ENCODE peak calls at places on chromosomes 13 and 19, in four cellular contexts. Z is H9, Q is left ventricle myocardium superior, A is AML-193. R is an unnamed sample.

GRCh38 chr13:24159921-24160324 is 597 bp upstream of the SPATA13 start:
- DNase-seq in Q (no peak), Z (peak; percentile 48), A (no peak), R (no peak)

GRCh38 chr19:8307965-8308866 is at the start of gene CD320:
- DNase-seq in A (peak; percentile 75), Q (peak; percentile 96), Z (peak; percentile 87), R (peak; percentile 70)

GRCh38 chr19:33590224-33590623 is 31.5 kb upstream of the CHST8 start:
- DNase-seq in A (no peak), Q (no peak), Z (no peak), R (no peak)

GRCh38 chr19:17379221-17379631 is 2.1 kb upstream of the PLVAP start:
- DNase-seq in Q (no peak), Z (peak; percentile 44), A (no peak), R (no peak)

GRCh38 chr19:389246-389934 is 19.6 kb downstream of the C2CD4C start:
- DNase-seq in Z (no peak), Q (no peak), A (no peak), R (no peak)

GRCh38 chr19:51560339-51560738 is 10.7 kb upstream of the ZNF175 start:
- DNase-seq in A (no peak), Q (no peak), Z (no peak), R (no peak)

GRCh38 chr19:18743281-18743825 is 47.8 kb downstream of the COMP start:
- DNase-seq in Q (peak; percentile 87), Z (peak; percentile 29), A (no peak), R (no peak)

GRCh38 chr19:36215276-36216171 is 618 bp downstream of the ZNF146 start:
- DNase-seq in A (peak; percentile 43), Z (no peak), Q (no peak), R (no peak)

GRCh38 chr13:114043421-114044053 is 69.7 kb upstream of the C13orf46 start:
- DNase-seq in A (no peak), Z (peak; percentile 86), Q (peak; percentile 81), R (peak; percentile 79)

GRCh38 chr13:40981949-40982348 is 37.2 kb downstream of the ELF1 start:
- DNase-seq in A (no peak), Q (no peak), Z (no peak), R (no peak)

GRCh38 chr19:46571495-46571894 is 29.6 kb upstream of the CALM3 start:
- DNase-seq in Z (peak; percentile 85), Q (no peak), A (no peak), R (no peak)

GRCh38 chr13:111232191-111232590 is 88.3 kb upstream of the TEX29 start:
- DNase-seq in Q (no peak), Z (no peak), A (no peak), R (no peak)

GRCh38 chr19:38202504-38202903 is 21.5 kb downstream of the DPF1 start:
- DNase-seq in A (no peak), Q (no peak), Z (no peak), R (no peak)

GRCh38 chr19:2611483-2612464 is 90.7 kb downstream of the GNG7 start:
- DNase-seq in Z (no peak), Q (no peak), A (no peak), R (no peak)

GRCh38 chr13:61029064-61029463 is 386.6 kb downstream of the PCDH20 start:
- DNase-seq in Q (no peak), A (no peak), Z (peak; percentile 49), R (no peak)

GRCh38 chr13:98974053-98974452 is 3.8 kb downstream of the DOCK9 start:
- DNase-seq in Q (no peak), A (peak; percentile 33), Z (no peak), R (peak; percentile 57)

GRCh38 chr13:29969286-29969685 is 118.9 kb upstream of the UBL3 start:
- DNase-seq in A (no peak), Z (no peak), Q (no peak), R (no peak)

GRCh38 chr19:41111750-41112295 is 2.4 kb upstream of the CYP2F1 start:
- DNase-seq in A (no peak), Z (no peak), Q (no peak), R (no peak)

GRCh38 chr13:99041337-99041736 is 63.5 kb upstream of the DOCK9 start:
- DNase-seq in Q (no peak), A (no peak), Z (no peak), R (no peak)

GRCh38 chr13:73825143-73825542 is 309.1 kb downstream of the KLF12 start:
- DNase-seq in A (no peak), Q (no peak), Z (no peak), R (no peak)

GRCh38 chr13:112188298-112188610 is 121.3 kb downstream of the SOX1 start:
- DNase-seq in Q (no peak), A (no peak), Z (no peak), R (no peak)

GRCh38 chr19:7456964-7457541 is 31.8 kb downstream of the PEX11G start:
- DNase-seq in A (no peak), Q (no peak), Z (no peak), R (no peak)

GRCh38 chr19:51784922-51785690 is 9.9 kb upstream of the FPR3 start:
- DNase-seq in Z (no peak), A (peak; percentile 84), Q (peak; percentile 57), R (no peak)

GRCh38 chr13:32446778-32447465 is 19.0 kb upstream of the N4BP2L1 start:
- DNase-seq in Z (no peak), Q (no peak), A (peak; percentile 56), R (peak; percentile 37)

GRCh38 chr19:55667511-55667910 is 7.5 kb upstream of the EPN1 start:
- DNase-seq in A (no peak), Q (no peak), Z (no peak), R (no peak)

GRCh38 chr19:54523403-54523802 is 20.8 kb downstream of the LAIR2 start:
- DNase-seq in A (no peak), Z (no peak), Q (no peak), R (no peak)

R was measured in GF-D8.